ENCODE peak calls at places on chromosome 6, in four cellular contexts. R is K562, W is HCT116, O is HepG2. Q is an unnamed sample.

GRCh38 chr6:166411721-166412151 is 29.0 kb upstream of the MPC1 start:
- DNase-seq in O (no peak), R (no peak), W (no peak), Q (no peak)

GRCh38 chr6:138515657-138516056 is 16.4 kb upstream of the NHSL1 start:
- DNase-seq in O (peak; percentile 60), W (no peak), R (no peak), Q (no peak)

GRCh38 chr6:139568157-139568955 is 193.9 kb upstream of the CITED2 start:
- DNase-seq in R (no peak), O (no peak), W (no peak), Q (no peak)

GRCh38 chr6:118650500-118651281 is 700 bp downstream of the CEP85L start:
- DNase-seq in W (no peak), O (no peak), R (peak; percentile 55), Q (no peak)

GRCh38 chr6:16635810-16636602 is 125.3 kb downstream of the ATXN1 start:
- DNase-seq in R (no peak), O (peak; percentile 33), W (peak; percentile 8), Q (no peak)

GRCh38 chr6:157268835-157269234 is 54.5 kb downstream of the TMEM242 start:
- DNase-seq in O (no peak), W (no peak), R (no peak), Q (no peak)

GRCh38 chr6:56143796-56144195 is 103.6 kb downstream of the COL21A1 start:
- DNase-seq in R (no peak), O (no peak), W (no peak), Q (no peak)

GRCh38 chr6:170022291-170022722 is 268.6 kb downstream of the DLL1 start:
- DNase-seq in O (no peak), W (no peak), R (no peak), Q (no peak)

GRCh38 chr6:127483399-127484055 is 24.3 kb upstream of the KIAA0408 start:
- DNase-seq in O (no peak), W (no peak), R (no peak), Q (no peak)

GRCh38 chr6:10413850-10414765 is 766 bp downstream of the TFAP2A start:
- DNase-seq in O (no peak), W (no peak), R (no peak), Q (no peak)

GRCh38 chr6:36334343-36334742 is 2.3 kb downstream of the BNIP5 start:
- DNase-seq in R (no peak), W (no peak), O (no peak), Q (no peak)

GRCh38 chr6:46997646-46998045 is 44.5 kb downstream of the ADGRF1 start:
- DNase-seq in W (no peak), O (no peak), R (no peak), Q (no peak)

GRCh38 chr6:90296346-90297123 is at the start of gene BACH2:
- DNase-seq in W (peak; percentile 68), O (peak; percentile 73), R (peak; percentile 86), Q (no peak)

GRCh38 chr6:162750776-162751175 is 23.0 kb downstream of the PACRG start:
- DNase-seq in W (no peak), O (peak; percentile 23), R (no peak), Q (peak; percentile 84)

GRCh38 chr6:45569210-45569945 is 191.6 kb upstream of the SUPT3H start:
- DNase-seq in O (no peak), R (no peak), W (no peak), Q (no peak)

GRCh38 chr6:5529733-5530132 is 268.4 kb downstream of the FARS2 start:
- DNase-seq in O (no peak), W (no peak), R (no peak), Q (no peak)

GRCh38 chr6:111481836-111482235 is 1.2 kb downstream of the REV3L start:
- DNase-seq in R (peak; percentile 31), W (no peak), O (peak; percentile 23), Q (no peak)

GRCh38 chr6:100116409-100117194 is 122.6 kb upstream of the MCHR2 start:
- DNase-seq in R (peak; percentile 20), W (peak; percentile 80), O (peak; percentile 43), Q (peak; percentile 56)

GRCh38 chr6:138772596-138773176 is 883 bp upstream of the CCDC28A start:
- DNase-seq in R (peak; percentile 27), O (no peak), W (no peak), Q (no peak)

GRCh38 chr6:168133186-168133585 is 54.2 kb upstream of the FRMD1 start:
- DNase-seq in R (no peak), O (no peak), W (no peak), Q (no peak)

GRCh38 chr6:155110721-155111120 is 115.6 kb downstream of the TIAM2 start:
- DNase-seq in W (no peak), O (no peak), R (no peak), Q (no peak)

GRCh38 chr6:158518196-158519127 is 41.4 kb upstream of the TMEM181 start:
- DNase-seq in W (peak; percentile 77), R (peak; percentile 61), O (peak; percentile 55), Q (peak; percentile 76)

GRCh38 chr6:43547202-43547601 is 28.6 kb downstream of the XPO5 start:
- DNase-seq in W (no peak), R (no peak), O (no peak), Q (no peak)
- H3K36me3 ChIP-seq in W (peaks cover 75% of the 10 kb centered on the region), R (peaks cover 96% of the 10 kb centered on the region), O (peaks cover 89% of the 10 kb centered on the region), Q (peaks cover 46% of the 10 kb centered on the region)

GRCh38 chr6:41589223-41589622 is 43.0 kb downstream of the FOXP4 start:
- DNase-seq in O (no peak), R (no peak), W (no peak), Q (no peak)

GRCh38 chr6:41586564-41586963 is 40.4 kb downstream of the FOXP4 start:
- DNase-seq in W (no peak), O (no peak), R (no peak), Q (no peak)

GRCh38 chr6:41588083-41588482 is 41.9 kb downstream of the FOXP4 start:
- DNase-seq in W (no peak), O (no peak), R (no peak), Q (no peak)

GRCh38 chr6:41585605-41586004 is 39.4 kb downstream of the FOXP4 start:
- DNase-seq in O (no peak), W (no peak), R (no peak), Q (no peak)

GRCh38 chr6:41587223-41587879 is 41.2 kb downstream of the FOXP4 start:
- DNase-seq in O (no peak), R (no peak), W (no peak), Q (no peak)
- TF ChIP-seq TCF7L2 in O (no peak), R (no peak), W (no peak), Q (no peak)

GRCh38 chr6:160041608-160042007 is 72.7 kb downstream of the IGF2R start:
- DNase-seq in W (no peak), R (no peak), O (peak; percentile 22), Q (no peak)

GRCh38 chr6:160040527-160041264 is 71.8 kb downstream of the IGF2R start:
- DNase-seq in R (no peak), O (no peak), W (no peak), Q (no peak)

GRCh38 chr6:160042014-160042773 is 73.3 kb downstream of the IGF2R start:
- DNase-seq in O (no peak), R (no peak), W (no peak), Q (no peak)

GRCh38 chr6:160042788-160043301 is 74.0 kb downstream of the IGF2R start:
- DNase-seq in R (no peak), O (peak; percentile 86), W (no peak), Q (peak; percentile 24)

DNA sequence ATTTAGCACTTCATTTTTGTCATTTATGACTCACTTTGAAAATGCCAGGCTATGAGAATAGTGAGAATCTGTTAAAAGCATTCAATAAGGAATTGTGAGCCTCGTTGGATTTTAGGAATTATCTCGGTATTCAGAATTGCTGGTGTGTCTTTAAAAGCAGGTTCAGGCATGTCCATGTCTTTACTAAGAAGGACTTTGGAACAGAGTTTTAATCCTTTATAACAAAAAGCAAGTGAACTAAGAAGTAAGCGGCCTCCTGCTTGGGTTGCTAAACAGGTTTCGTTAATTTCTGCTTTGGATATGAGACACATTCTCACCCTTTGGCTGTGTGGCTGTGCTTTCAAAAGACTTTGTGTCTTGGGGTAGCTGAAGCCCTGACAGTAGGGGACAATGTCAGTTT is 74.9 kb downstream of the IGF2R start:
- DNase-seq in R (no peak), O (no peak), W (no peak), Q (no peak)
- H3K36me3 ChIP-seq in R (peaks cover 99% of the 10 kb centered on the region), O (peaks cover 86% of the 10 kb centered on the region), W (peaks cover 9% of the 10 kb centered on the region), Q (peaks cover 28% of the 10 kb centered on the region)

GRCh38 chr6:52566853-52567279 is 10.0 kb downstream of the TRAM2 start:
- DNase-seq in R (no peak), O (peak; percentile 58), W (no peak), Q (no peak)
- TF ChIP-seq TCF7L2 in R (no peak), O (no peak), W (no peak), Q (no peak)

GRCh38 chr6:30712441-30712840 is 4.6 kb downstream of the MDC1 start:
- DNase-seq in W (no peak), R (no peak), O (no peak), Q (no peak)
- H3K36me3 ChIP-seq in W (peaks cover 21% of the 10 kb centered on the region), R (peaks cover 73% of the 10 kb centered on the region), O (peaks cover 50% of the 10 kb centered on the region), Q (peaks cover 3% of the 10 kb centered on the region)

DNA sequence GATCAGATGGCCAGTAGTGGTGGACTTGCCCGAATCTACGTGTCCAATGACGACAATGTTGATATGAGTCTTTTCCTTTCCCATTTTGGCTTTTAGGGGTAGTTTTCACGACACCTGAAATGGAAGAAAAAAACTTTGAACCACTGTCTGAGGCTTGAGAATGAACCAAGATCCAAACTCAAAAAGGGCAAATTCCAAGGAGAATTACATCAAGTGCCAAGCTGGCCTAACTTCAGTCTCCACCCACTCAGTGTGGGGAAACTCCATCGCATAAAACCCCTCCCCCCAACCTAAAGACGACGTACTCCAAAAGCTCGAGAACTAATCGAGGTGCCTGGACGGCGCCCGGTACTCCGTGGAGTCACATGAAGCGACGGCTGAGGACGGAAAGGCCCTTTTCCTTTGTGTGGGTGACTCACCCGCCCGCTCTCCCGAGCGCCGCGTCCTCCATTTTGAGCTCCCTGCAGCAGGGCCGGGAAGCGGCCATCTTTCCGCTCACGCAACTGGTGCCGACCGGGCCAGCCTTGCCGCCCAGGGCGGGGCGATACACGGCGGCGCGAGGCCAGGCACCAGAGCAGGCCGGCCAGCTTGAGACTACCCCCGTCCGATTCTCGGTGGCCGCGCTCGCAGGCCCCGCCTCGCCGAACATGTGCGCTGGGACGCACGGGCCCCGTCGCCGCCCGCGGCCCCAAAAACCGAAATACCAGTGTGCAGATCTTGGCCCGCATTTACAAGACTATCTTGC is 717 bp downstream of the EEF1A1 start:
- DNase-seq in R (peak; percentile 56), W (no peak), O (peak; percentile 59), Q (no peak)
- TF ChIP-seq TCF7L2 in R (no peak), W (no peak), O (no peak), Q (no peak)

GRCh38 chr6:130882370-130882769 is 55.2 kb downstream of the SMLR1 start:
- DNase-seq in W (no peak), R (no peak), O (no peak), Q (no peak)

GRCh38 chr6:130885392-130886192 is 58.4 kb downstream of the SMLR1 start:
- DNase-seq in W (peak; percentile 80), R (peak; percentile 58), O (peak; percentile 85), Q (peak; percentile 67)

GRCh38 chr6:130879826-130880225 is 52.6 kb downstream of the SMLR1 start:
- DNase-seq in R (no peak), O (no peak), W (no peak), Q (no peak)
- H3K36me3 ChIP-seq in R (no peaks in the 10 kb centered on the region), O (peaks cover 42% of the 10 kb centered on the region), W (no peaks in the 10 kb centered on the region), Q (no peaks in the 10 kb centered on the region)

GRCh38 chr6:76166874-76167273 is 94.4 kb upstream of the IMPG1 start:
- DNase-seq in O (no peak), R (no peak), W (no peak), Q (no peak)

GRCh38 chr6:76166297-76166696 is 93.8 kb upstream of the IMPG1 start:
- DNase-seq in R (no peak), O (no peak), W (no peak), Q (no peak)

GRCh38 chr6:76165471-76166221 is 93.2 kb upstream of the IMPG1 start:
- DNase-seq in R (no peak), O (no peak), W (no peak), Q (no peak)

GRCh38 chr6:76162811-76163210 is 90.3 kb upstream of the IMPG1 start:
- DNase-seq in R (no peak), W (no peak), O (no peak), Q (no peak)
- TF ChIP-seq TCF7L2 in R (no peak), W (no peak), O (no peak), Q (no peak)